ENCODE peak calls at places on chromosomes 4 and X, in six cellular contexts. T is dorsolateral prefrontal cortex; Y is CD4-positive, alpha-beta T cell; L is activated CD4-positive, alpha-beta T cell treated with anti-CD3 and anti-CD28 coated beads, Interleukin-2, amount 10 ng/mL, durations not matched to agents 7 days and 5 days; V is left kidney; J is NCI-H774. P is an unnamed sample.

GRCh38 chr4:186887211-186887785 is 163.6 kb upstream of the FAT1 start:
- DNase-seq in Y (no peak), L (no peak), T (no peak), V (peak; percentile 78), J (no peak), P (no peak)

GRCh38 chr4:115972967-115973366 is 859.5 kb upstream of the NDST4 start:
- DNase-seq in L (no peak), J (no peak), V (no peak), T (no peak), Y (no peak), P (no peak)

GRCh38 chr4:173169428-173170209 is 1.0 kb downstream of the GALNT7 start:
- DNase-seq in Y (peak; percentile 49), V (peak; percentile 88), T (no peak), L (peak; percentile 62), J (no peak), P (peak; percentile 77)

GRCh38 chr4:92497141-92497540 is 193.4 kb downstream of the GRID2 start:
- DNase-seq in J (no peak), T (no peak), L (no peak), Y (no peak), V (no peak), P (no peak)

GRCh38 chr4:91838181-91838861 is 465.4 kb upstream of the GRID2 start:
- DNase-seq in Y (no peak), T (no peak), V (no peak), L (no peak), J (no peak), P (no peak)

GRCh38 chr4:53004497-53005148 is 142.5 kb downstream of the RASL11B start:
- DNase-seq in V (no peak), L (no peak), J (no peak), T (no peak), Y (no peak), P (no peak)

GRCh38 chr4:16337936-16338335 is 111.7 kb upstream of the TAPT1 start:
- DNase-seq in V (no peak), J (no peak), L (no peak), Y (no peak), T (no peak), P (no peak)

GRCh38 chrX:29652484-29652883 is 562.9 kb upstream of the MAGEB2 start:
- DNase-seq in V (peak; percentile 17), J (no peak), T (no peak), Y (no peak), L (no peak), P (no peak)

GRCh38 chr4:74016068-74016467 is 17.6 kb upstream of the CXCL5 start:
- DNase-seq in J (no peak), T (no peak), V (no peak), Y (no peak), L (peak; percentile 12), P (no peak)

GRCh38 chrX:40154853-40155616 is 57.3 kb upstream of the BCOR start:
- DNase-seq in L (no peak), V (peak; percentile 84), T (no peak), J (no peak), Y (no peak), P (peak; percentile 77)

GRCh38 chr4:173522160-173522873 is 7.7 kb downstream of the HAND2 start:
- DNase-seq in T (no peak), L (no peak), V (peak; percentile 82), J (no peak), Y (no peak), P (no peak)

GRCh38 chr4:163166041-163166579 is 580 bp downstream of the NAF1 start:
- DNase-seq in Y (peak; percentile 50), T (peak; percentile 30), J (no peak), L (peak; percentile 65), V (peak; percentile 79), P (peak; percentile 40)

GRCh38 chr4:81380364-81380853 is 91.3 kb downstream of the RASGEF1B start:
- DNase-seq in T (no peak), L (no peak), V (peak; percentile 54), Y (no peak), J (no peak), P (peak; percentile 48)

GRCh38 chrX:103831342-103831802 is 685 bp downstream of the RAB9B start:
- DNase-seq in V (no peak), J (peak; percentile 45), Y (peak; percentile 45), T (peak; percentile 71), L (peak; percentile 53), P (no peak)

P was measured in NCI-H146.